ENCODE peak calls at places on chromosomes 2 and 18, in five cellular contexts. Z is mucosa of descending colon; W is hepatic stellate cell; M is CD8-positive, alpha-beta T cell; H is esophagus squamous epithelium. B is an unnamed sample.

GRCh38 chr18:5463390-5463789 is 80.4 kb downstream of the EPB41L3 start:
- DNase-seq in Z (no peak), W (no peak), M (no peak), H (no peak), B (peak; percentile 68)

GRCh38 chr18:55510809-55511208 is 77.2 kb downstream of the TCF4 start:
- DNase-seq in Z (no peak), W (no peak), M (no peak), H (no peak), B (no peak)

GRCh38 chr2:60336442-60337141 is 216.9 kb downstream of the BCL11A start:
- DNase-seq in Z (no peak), W (no peak), M (no peak), H (no peak), B (no peak)

GRCh38 chr2:177169810-177170514 is 42.6 kb upstream of the HNRNPA3 start:
- DNase-seq in Z (no peak), W (no peak), M (no peak), H (no peak), B (no peak)

GRCh38 chr2:42107249-42108042 is 59.6 kb downstream of the PKDCC start:
- DNase-seq in Z (no peak), W (no peak), M (no peak), H (no peak), B (no peak)

GRCh38 chr2:239114119-239114581 is 266.3 kb downstream of the TWIST2 start:
- DNase-seq in Z (peak; percentile 43), W (no peak), M (no peak), H (no peak), B (no peak)

GRCh38 chr2:26530696-26531095 is 52.8 kb upstream of the OTOF start:
- DNase-seq in Z (no peak), W (no peak), M (no peak), H (no peak), B (no peak)

GRCh38 chr18:54737986-54738385 is 90.3 kb upstream of the RAB27B start:
- DNase-seq in Z (no peak), W (no peak), M (no peak), H (no peak), B (no peak)

GRCh38 chr2:231450548-231450989 is 13.7 kb downstream of the NCL start:
- DNase-seq in Z (no peak), W (no peak), M (no peak), H (no peak), B (no peak)

GRCh38 chr18:45222200-45222599 is 393.1 kb upstream of the SLC14A2 start:
- DNase-seq in Z (no peak), W (no peak), M (no peak), H (no peak), B (no peak)

GRCh38 chr2:174326880-174327558 is 7.7 kb upstream of the SP9 start:
- DNase-seq in Z (no peak), W (no peak), M (no peak), H (no peak), B (no peak)

B was measured in left ventricle myocardium superior.